ENCODE peak calls at places on chromosomes 5 and 9, in six cellular contexts. D is IMR-90, N is neuronal stem cell, X is trophoblast cell, Q is mesenchymal stem cell, O is H1. L is an unnamed sample. For H3K36me3, the result is how much of the 10 kb centered on the place peaks cover.

GRCh38 chr5:64818245-64818644 is 49.5 kb downstream of the CWC27 start:
- DNase-seq in X (no peak), O (no peak), Q (no peak), D (no peak), N (no peak), L (no peak)

GRCh38 chr9:81097167-81097566 is 592.2 kb downstream of the TLE1 start:
- DNase-seq in O (no peak), X (no peak), D (no peak), Q (no peak), N (no peak), L (peak)

GRCh38 chr5:8508196-8508595 is 639.2 kb downstream of the MTRR start:
- DNase-seq in D (peak), X (no peak), N (no peak), O (no peak), Q (no peak), L (no peak)

GRCh38 chr9:110592075-110592830 is 12.7 kb upstream of the SVEP1 start:
- DNase-seq in O (no peak), X (no peak), D (peak), Q (no peak), N (no peak), L (no peak)

GRCh38 chr9:27425827-27426716 is 98.0 kb upstream of the IFNK start:
- DNase-seq in N (no peak), D (no peak), Q (no peak), O (no peak), X (peak), L (no peak)

GRCh38 chr9:4640027-4640426 is 22.1 kb upstream of the PLPP6 start:
- DNase-seq in O (no peak), Q (peak), D (no peak), N (no peak), X (peak), L (no peak)

GRCh38 chr5:31993182-31993961 is 180.7 kb downstream of the GOLPH3 start:
- DNase-seq in D (peak), Q (peak), O (no peak), X (peak), N (no peak), L (no peak)

GRCh38 chr9:135601988-135602387 is 37.4 kb downstream of the GLT6D1 start:
- DNase-seq in O (peak), Q (no peak), D (no peak), N (no peak), X (no peak), L (no peak)

GRCh38 chr5:151023651-151024050 is 3.3 kb downstream of the GPX3 start:
- DNase-seq in Q (no peak), N (no peak), O (no peak), D (no peak), X (peak), L (no peak)

GRCh38 chr5:38831909-38832308 is 13.9 kb upstream of the OSMR start:
- DNase-seq in X (peak), D (peak), N (no peak), Q (peak), O (no peak), L (peak)

GRCh38 chr9:123511326-123511974 is 155.5 kb downstream of the CRB2 start:
- DNase-seq in D (no peak), Q (no peak), O (no peak), N (no peak), X (no peak), L (no peak)

GRCh38 chr9:78300209-78300608 is 3.3 kb downstream of the PSAT1 start:
- DNase-seq in N (no peak), D (no peak), O (no peak), X (no peak), Q (no peak), L (no peak)

GRCh38 chr5:6446626-6447309 is 1.9 kb upstream of the UBE2QL1 start:
- DNase-seq in X (peak), N (no peak), Q (no peak), O (no peak), D (no peak), L (no peak)

GRCh38 chr5:45094876-45095275 is 286.1 kb downstream of the MRPS30 start:
- DNase-seq in O (no peak), X (no peak), Q (no peak), D (no peak), N (no peak), L (no peak)

GRCh38 chr9:23842531-23843129 is 16.6 kb upstream of the ELAVL2 start:
- DNase-seq in Q (no peak), O (no peak), N (no peak), D (no peak), X (no peak), L (peak)

GRCh38 chr5:67808340-67808739 is 407.2 kb upstream of the PIK3R1 start:
- DNase-seq in X (no peak), D (no peak), N (no peak), Q (no peak), O (no peak), L (no peak)

GRCh38 chr5:13553896-13554295 is 390.6 kb downstream of the DNAH5 start:
- DNase-seq in X (peak), O (peak), N (peak), D (no peak), Q (no peak), L (peak)

GRCh38 chr9:121275781-121276658 is 8.1 kb downstream of the GSN start:
- DNase-seq in N (no peak), X (no peak), D (no peak), O (no peak), Q (no peak), L (no peak)

DNA sequence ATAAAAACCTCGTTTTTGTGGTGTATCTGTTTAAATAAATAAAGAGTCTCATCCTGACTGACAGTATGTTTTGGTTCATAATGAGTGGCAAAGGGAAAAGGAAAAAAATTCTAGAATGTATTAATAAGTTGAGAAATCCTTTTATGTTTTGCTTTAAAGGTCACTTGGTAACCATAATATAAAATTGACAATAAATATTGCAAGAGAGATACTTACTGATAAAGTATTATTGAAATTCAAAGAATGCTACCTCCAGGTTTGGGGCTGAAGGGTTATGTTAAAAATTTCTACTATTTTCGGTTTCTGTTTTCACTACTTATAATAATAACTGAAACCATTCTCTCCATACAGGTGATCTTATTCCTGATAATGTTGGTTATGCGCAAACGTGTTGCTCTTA is 85.4 kb upstream of the FSD1L start:
- DNase-seq in X (peak), O (no peak), Q (no peak), N (no peak), D (no peak), L (no peak)
- H3K23ac ChIP-seq in X (no peak), O (no peak), Q (no peak), N (no peak), D (no peak), L (no peak)

GRCh38 chr5:74725331-74725730 is 40.3 kb downstream of the HEXB start:
- DNase-seq in Q (no peak), D (peak), X (no peak), N (no peak), O (no peak), L (no peak)
- H3K36me3 ChIP-seq in Q (under half), D (under half), X (under half), N (half or more), O (under half), L (under half)

GRCh38 chr5:81313278-81313677 is 11.9 kb downstream of the ZCCHC9 start:
- DNase-seq in N (no peak), O (no peak), X (no peak), Q (no peak), D (no peak), L (no peak)

GRCh38 chr5:81305783-81306182 is 4.4 kb downstream of the ZCCHC9 start:
- DNase-seq in X (no peak), Q (no peak), O (no peak), N (no peak), D (no peak), L (no peak)

GRCh38 chr5:81315336-81315735 is 13.9 kb downstream of the ZCCHC9 start:
- DNase-seq in O (no peak), Q (peak), N (no peak), X (no peak), D (peak), L (peak)

GRCh38 chr5:81313686-81314085 is 12.3 kb downstream of the ZCCHC9 start:
- DNase-seq in X (no peak), N (no peak), Q (peak), D (peak), O (no peak), L (no peak)

DNA sequence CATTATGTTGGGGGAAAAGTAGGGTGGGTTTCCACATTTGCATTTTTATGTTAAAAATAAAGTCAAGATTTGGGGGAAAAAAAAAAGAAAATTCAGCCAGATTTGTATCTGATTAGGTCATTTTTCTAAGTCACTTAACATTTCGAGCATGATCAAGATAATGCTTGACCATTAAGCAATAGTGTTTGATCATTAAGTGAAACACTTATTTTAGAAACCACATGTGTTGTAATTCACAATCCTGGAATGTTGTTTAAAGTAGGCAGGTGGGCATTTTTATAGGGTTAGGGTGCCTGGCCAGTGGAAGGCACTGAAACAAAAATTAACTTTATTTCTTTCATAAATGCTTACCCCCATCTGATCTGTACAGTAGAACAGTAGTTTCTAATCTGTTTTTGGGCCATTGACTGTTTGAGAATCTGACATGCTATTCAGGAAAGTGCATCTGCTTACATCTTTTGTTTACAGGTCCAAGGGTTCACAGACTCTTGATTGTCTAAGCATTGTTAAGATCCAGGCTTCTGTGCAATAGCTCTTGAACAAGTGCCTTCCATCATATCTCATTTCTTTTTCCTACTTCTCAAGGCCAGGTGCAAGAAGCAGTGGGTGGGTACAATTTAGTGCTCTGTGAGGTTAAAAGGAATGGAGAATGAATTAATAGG is 9.1 kb downstream of the ZCCHC9 start:
- DNase-seq in Q (no peak), O (no peak), N (no peak), X (peak), D (no peak), L (no peak)
- H3K23ac ChIP-seq in Q (no peak), O (no peak), N (no peak), X (no peak), D (no peak), L (no peak)

DNA sequence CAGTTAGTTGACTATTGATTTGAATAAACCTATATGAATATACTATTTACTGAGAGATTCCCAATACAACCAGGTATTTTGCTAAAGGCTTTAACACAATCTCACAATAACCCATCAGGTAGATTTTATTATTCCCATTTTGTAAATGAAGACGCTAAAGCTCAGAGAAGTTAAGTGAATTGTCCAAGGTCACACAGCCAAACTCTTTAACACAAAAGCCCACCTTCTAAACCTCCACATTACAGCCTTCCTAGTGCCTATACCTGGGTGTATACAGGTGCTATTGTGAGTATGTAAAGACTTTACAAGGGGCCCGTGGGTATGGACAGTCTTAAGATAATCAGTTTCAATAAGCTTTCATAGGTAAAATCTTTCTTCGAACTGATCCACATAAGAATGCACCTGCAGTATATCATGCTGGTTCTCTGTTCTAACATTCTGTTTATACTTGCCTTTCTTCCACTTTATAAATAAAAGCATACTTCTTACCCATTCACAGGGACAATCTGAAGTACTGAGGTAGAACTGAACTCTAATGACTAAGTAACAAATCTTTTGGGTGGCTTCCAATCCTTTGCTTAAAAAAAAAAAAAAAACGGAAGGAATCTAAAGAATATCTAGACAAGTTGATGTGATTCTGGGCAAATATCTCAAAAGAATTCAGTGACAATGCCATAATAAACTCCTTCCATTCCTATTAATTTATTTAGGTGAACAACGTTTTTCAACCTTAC is 59.1 kb downstream of the PJA2 start:
- DNase-seq in O (no peak), X (no peak), D (peak), N (no peak), Q (no peak), L (no peak)
- H3K36me3 ChIP-seq in O (under half), X (under half), D (under half), N (half or more), Q (under half), L (under half)

GRCh38 chr9:132071847-132072507 is 7.7 kb downstream of the MED27 start:
- DNase-seq in O (no peak), X (no peak), D (no peak), Q (no peak), N (no peak), L (no peak)
- H3K23ac ChIP-seq in O (no peak), X (no peak), D (no peak), Q (no peak), N (no peak), L (no peak)

DNA sequence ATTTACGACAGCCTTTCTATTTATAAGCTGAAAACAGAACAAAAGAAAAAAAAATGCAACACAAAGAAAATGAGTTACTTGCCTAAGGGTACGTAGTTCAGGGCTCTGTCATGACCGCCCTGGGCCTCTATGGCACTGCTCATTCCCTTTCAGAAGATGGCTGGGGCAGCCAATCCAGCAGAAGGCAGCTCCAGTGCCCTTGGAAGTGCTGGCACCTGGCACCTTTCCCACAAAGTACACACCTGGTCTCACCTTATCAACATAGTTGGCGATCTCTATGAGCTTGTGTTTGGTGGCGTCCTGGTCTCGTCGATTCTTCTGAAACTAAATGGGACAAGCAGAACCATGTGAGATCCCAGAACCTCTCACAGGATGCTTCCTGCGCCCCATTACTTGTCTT is 53.2 kb downstream of the NIPAL4 start:
- DNase-seq in D (no peak), N (no peak), X (peak), O (no peak), Q (no peak), L (no peak)
- H3K36me3 ChIP-seq in D (under half), N (under half), X (half or more), O (under half), Q (under half), L (half or more)

GRCh38 chr5:159735749-159736660 is 180.3 kb upstream of the ADRA1B start:
- DNase-seq in O (no peak), D (no peak), N (no peak), X (peak), Q (no peak), L (no peak)

GRCh38 chr5:159730285-159730684 is 186.0 kb upstream of the ADRA1B start:
- DNase-seq in Q (no peak), X (no peak), O (no peak), N (no peak), D (no peak), L (no peak)

GRCh38 chr5:159734366-159734765 is 181.9 kb upstream of the ADRA1B start:
- DNase-seq in D (no peak), N (no peak), Q (no peak), X (no peak), O (no peak), L (no peak)

GRCh38 chr5:159735036-159735435 is 181.2 kb upstream of the ADRA1B start:
- DNase-seq in N (no peak), Q (no peak), O (no peak), D (no peak), X (no peak), L (no peak)

GRCh38 chr5:159732220-159732619 is 184.1 kb upstream of the ADRA1B start:
- DNase-seq in Q (peak), X (no peak), D (no peak), O (no peak), N (no peak), L (no peak)
- H3K23ac ChIP-seq in Q (no peak), X (no peak), D (no peak), O (no peak), N (no peak), L (no peak)

L was measured in mesendoderm.